ENCODE peak calls at places on chromosomes 11 and 22, in nine cellular contexts. E is spleen, I is stomach, U is transverse colon, P is Peyer's patch, B is HCT116, F is body of pancreas, M is ovary, Q is uterus. D is an unnamed sample. For H3K4me1, the result is how much of the 10 kb centered on the place peaks cover.

GRCh38 chr22:42788466-42788865 is 67.8 kb upstream of the A4GALT start:
- DNase-seq in E (no peak), I (no peak), U (no peak), P (no peak), B (no peak), F (no peak), M (no peak), Q (no peak), D (no peak)

GRCh38 chr22:46453006-46453828 is 84.2 kb downstream of the CELSR1 start:
- DNase-seq in E (no peak), I (peak), U (no peak), P (no peak), B (no peak), F (peak), M (no peak), Q (no peak), D (no peak)

GRCh38 chr11:96228472-96228871 is 114.5 kb downstream of the MAML2 start:
- DNase-seq in E (no peak), I (peak), U (peak), P (peak), B (peak), F (peak), M (peak), Q (peak), D (peak)

GRCh38 chr11:95849087-95849825 is 59.0 kb downstream of the CEP57 start:
- DNase-seq in E (no peak), I (peak), U (peak), P (peak), B (peak), F (peak), M (no peak), Q (peak), D (no peak)

GRCh38 chr11:6646040-6646439 is 9.6 kb downstream of the DCHS1 start:
- DNase-seq in E (peak), I (no peak), U (no peak), P (no peak), B (no peak), F (no peak), M (peak), Q (peak), D (no peak)

GRCh38 chr22:42688241-42688913 is 32.3 kb downstream of the A4GALT start:
- DNase-seq in E (no peak), I (peak), U (peak), P (peak), B (no peak), F (peak), M (peak), Q (peak), D (peak)

GRCh38 chr11:32723332-32723731 is 71.1 kb downstream of the CCDC73 start:
- DNase-seq in E (no peak), I (no peak), U (no peak), P (no peak), B (no peak), F (no peak), M (no peak), Q (no peak), D (no peak)

GRCh38 chr11:3052109-3052479 is 5.1 kb downstream of the CARS1 start:
- DNase-seq in E (no peak), I (no peak), U (no peak), P (no peak), B (no peak), F (no peak), M (peak), Q (no peak), D (no peak)

GRCh38 chr11:316031-316701 is 2.3 kb downstream of the IFITM1 start:
- DNase-seq in E (peak), I (no peak), U (no peak), P (peak), B (no peak), F (no peak), M (peak), Q (peak), D (peak)

GRCh38 chr22:31945478-31945815 is 1.1 kb downstream of the YWHAH start:
- DNase-seq in E (no peak), I (no peak), U (peak), P (no peak), B (no peak), F (peak), M (no peak), Q (no peak), D (no peak)

GRCh38 chr22:43427296-43428004 is 15.6 kb downstream of the MPPED1 start:
- DNase-seq in E (no peak), I (no peak), U (no peak), P (no peak), B (no peak), F (no peak), M (no peak), Q (no peak), D (no peak)

GRCh38 chr11:64226507-64227051 is 505 bp downstream of the NUDT22 start:
- DNase-seq in E (peak), I (peak), U (peak), P (peak), B (no peak), F (peak), M (no peak), Q (peak), D (peak)

GRCh38 chr11:32312865-32313403 is 122.4 kb downstream of the WT1 start:
- DNase-seq in E (no peak), I (no peak), U (peak), P (no peak), B (peak), F (peak), M (peak), Q (peak), D (no peak)

GRCh38 chr22:46382524-46382923 is 47.0 kb downstream of the TRMU start:
- DNase-seq in E (no peak), I (no peak), U (no peak), P (no peak), B (no peak), F (no peak), M (no peak), Q (no peak), D (no peak)

GRCh38 chr11:96303067-96303466 is 39.9 kb downstream of the MAML2 start:
- DNase-seq in E (no peak), I (no peak), U (no peak), P (no peak), B (no peak), F (no peak), M (no peak), Q (no peak), D (no peak)

GRCh38 chr11:110838808-110839207 is 126.6 kb upstream of the ARHGAP20 start:
- DNase-seq in E (no peak), I (no peak), U (no peak), P (no peak), B (no peak), F (no peak), M (no peak), Q (no peak), D (no peak)

GRCh38 chr11:72856551-72857342 is 42.5 kb downstream of the ATG16L2 start:
- DNase-seq in E (no peak), I (no peak), U (no peak), P (no peak), B (no peak), F (no peak), M (no peak), Q (no peak), D (no peak)

GRCh38 chr22:17939011-17939410 is 85.3 kb downstream of the MICAL3 start:
- DNase-seq in E (no peak), I (no peak), U (no peak), P (no peak), B (no peak), F (no peak), M (no peak), Q (no peak), D (peak)

GRCh38 chr22:38214248-38215056 is 12.7 kb downstream of the MAFF start:
- DNase-seq in E (peak), I (peak), U (peak), P (peak), B (no peak), F (peak), M (peak), Q (peak), D (no peak)

GRCh38 chr11:127106142-127106541 is 105.6 kb upstream of the KIRREL3 start:
- DNase-seq in E (no peak), I (no peak), U (no peak), P (no peak), B (no peak), F (peak), M (no peak), Q (no peak), D (no peak)

GRCh38 chr22:49331223-49331815 is 496.4 kb downstream of the BRD1 start:
- DNase-seq in E (peak), I (peak), U (peak), P (no peak), B (no peak), F (no peak), M (no peak), Q (no peak), D (peak)

GRCh38 chr22:39904864-39905263 is 4.0 kb downstream of the GRAP2 start:
- DNase-seq in E (no peak), I (no peak), U (no peak), P (no peak), B (no peak), F (no peak), M (no peak), Q (no peak), D (no peak)

GRCh38 chr11:123185326-123185725 is 9.7 kb downstream of the CLMP start:
- DNase-seq in E (no peak), I (no peak), U (no peak), P (no peak), B (no peak), F (no peak), M (no peak), Q (no peak), D (no peak)

GRCh38 chr11:13098067-13098466 is 89.0 kb downstream of the RASSF10 start:
- DNase-seq in E (no peak), I (no peak), U (no peak), P (no peak), B (no peak), F (no peak), M (no peak), Q (no peak), D (no peak)

GRCh38 chr11:103923473-103923931 is 112.9 kb upstream of the DDI1 start:
- DNase-seq in E (no peak), I (no peak), U (no peak), P (no peak), B (peak), F (no peak), M (no peak), Q (no peak), D (no peak)

GRCh38 chr11:48078661-48079060 is 98.3 kb downstream of the PTPRJ start:
- DNase-seq in E (no peak), I (no peak), U (no peak), P (no peak), B (no peak), F (no peak), M (no peak), Q (no peak), D (no peak)

GRCh38 chr11:24267015-24267414 is 229.8 kb upstream of the LUZP2 start:
- DNase-seq in E (no peak), I (no peak), U (no peak), P (no peak), B (no peak), F (peak), M (no peak), Q (no peak), D (no peak)

GRCh38 chr11:61507962-61508824 is at the start of gene LRRC10B:
- DNase-seq in E (no peak), I (no peak), U (peak), P (peak), B (peak), F (peak), M (no peak), Q (peak), D (no peak)

GRCh38 chr11:5258543-5259262 is 4.1 kb upstream of the HBG2 start:
- DNase-seq in E (no peak), I (no peak), U (no peak), P (no peak), B (no peak), F (no peak), M (no peak), Q (no peak), D (no peak)

GRCh38 chr22:42217019-42217751 is 53.3 kb downstream of the TCF20 start:
- DNase-seq in E (no peak), I (no peak), U (no peak), P (no peak), B (no peak), F (no peak), M (no peak), Q (no peak), D (no peak)

GRCh38 chr11:64253481-64253880 is 2.2 kb downstream of the PLCB3 start:
- DNase-seq in E (no peak), I (no peak), U (peak), P (no peak), B (no peak), F (no peak), M (no peak), Q (no peak), D (no peak)

GRCh38 chr11:71244116-71244815 is 8.1 kb downstream of the SHANK2 start:
- DNase-seq in E (peak), I (peak), U (no peak), P (peak), B (no peak), F (no peak), M (no peak), Q (no peak), D (peak)

GRCh38 chr11:124961972-124962609 is 8.1 kb downstream of the CCDC15 start:
- DNase-seq in E (no peak), I (no peak), U (no peak), P (no peak), B (peak), F (no peak), M (no peak), Q (no peak), D (no peak)

GRCh38 chr11:126452256-126452655 is 96.8 kb downstream of the ST3GAL4 start:
- DNase-seq in E (no peak), I (no peak), U (no peak), P (no peak), B (no peak), F (no peak), M (no peak), Q (no peak), D (no peak)

GRCh38 chr11:28566643-28567042 is 458.5 kb downstream of the METTL15 start:
- DNase-seq in E (peak), I (peak), U (peak), P (peak), B (peak), F (peak), M (peak), Q (peak), D (no peak)
- TF ChIP-seq POLR2A in E (no peak), I (no peak), U (no peak), P (no peak), B (no peak), F (no peak), M (peak), Q (no peak), D (no peak)

DNA sequence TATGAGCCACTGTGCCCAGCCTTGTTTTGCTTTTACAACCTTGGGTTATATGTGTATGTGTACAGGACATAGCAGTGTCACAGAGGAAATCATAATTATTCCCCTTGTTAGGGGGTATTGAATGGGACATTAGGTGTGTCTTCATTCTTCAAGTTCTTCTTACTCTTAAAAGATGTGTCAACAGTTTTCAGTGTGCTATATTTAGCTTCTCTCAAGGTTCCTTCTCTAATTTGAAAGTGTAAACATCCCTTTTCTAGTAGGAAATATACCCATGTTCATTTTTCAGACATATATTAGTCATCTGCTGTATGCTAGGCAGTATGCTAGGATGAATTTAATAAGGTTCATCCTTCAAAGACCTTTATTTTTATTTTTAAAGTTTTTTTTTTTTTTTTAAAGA is 17.1 kb downstream of the PCF11 start:
- DNase-seq in E (no peak), I (no peak), U (no peak), P (no peak), B (no peak), F (no peak), M (no peak), Q (no peak), D (no peak)
- H3K4me1 ChIP-seq in E (half or more), I (half or more), U (under half), P (under half), B (under half), F (half or more), M (under half), Q (under half), D (under half)

DNA sequence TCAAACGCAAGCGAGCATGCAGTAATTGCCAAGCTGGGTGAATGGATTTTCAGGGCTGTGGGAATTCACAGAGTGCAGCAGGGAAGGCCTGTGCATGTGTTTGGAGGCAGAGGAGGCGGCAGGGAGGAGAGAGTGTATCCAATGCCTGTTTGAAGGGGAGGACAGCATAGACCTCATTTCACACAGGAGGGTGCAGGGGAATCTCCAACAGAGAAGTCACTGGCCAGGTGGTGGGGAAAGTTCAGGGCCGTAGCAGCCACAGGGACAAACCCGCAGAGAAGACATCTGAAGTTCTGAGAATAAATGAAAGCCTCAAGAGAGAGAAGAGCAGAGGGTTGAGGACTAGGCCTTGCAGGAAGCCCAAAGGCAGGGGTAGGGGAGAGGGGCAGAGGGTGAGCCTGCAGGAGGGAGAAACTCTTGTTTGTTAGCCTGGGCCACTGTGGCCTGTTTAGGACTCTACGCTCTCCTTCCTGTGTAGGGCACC is 19.2 kb upstream of the KDM2A start:
- DNase-seq in E (no peak), I (no peak), U (no peak), P (no peak), B (no peak), F (no peak), M (no peak), Q (no peak), D (no peak)
- TF ChIP-seq POLR2A in E (no peak), I (no peak), U (no peak), P (no peak), B (no peak), F (no peak), M (no peak), Q (no peak), D (no peak)

GRCh38 chr22:25700996-25701815 is 40.8 kb upstream of the MYO18B start:
- DNase-seq in E (no peak), I (no peak), U (no peak), P (no peak), B (no peak), F (peak), M (no peak), Q (peak), D (no peak)
- H3K4me1 ChIP-seq in E (under half), I (under half), U (under half), P (under half), B (under half), F (under half), M (under half), Q (under half), D (under half)

DNA sequence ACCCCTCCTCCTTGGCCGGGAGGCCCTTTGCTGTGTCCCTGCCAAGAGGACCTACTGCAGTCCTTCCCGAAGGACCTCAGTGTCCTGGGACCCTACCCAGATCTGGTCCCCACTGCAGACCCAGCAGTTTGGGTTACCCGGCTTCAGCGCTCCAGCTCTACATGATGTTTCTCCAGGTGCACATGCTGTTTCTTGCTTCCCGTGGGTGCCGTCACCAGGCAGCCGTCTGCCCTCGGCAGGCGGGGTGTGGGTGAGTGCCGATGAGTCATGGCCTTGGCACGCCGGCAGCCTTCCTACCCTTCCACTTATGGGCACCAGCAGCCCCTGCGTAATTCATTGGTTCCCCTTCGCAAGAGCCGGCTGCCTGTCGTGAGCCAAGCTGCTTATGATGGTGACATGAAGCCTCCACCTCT is 101.8 kb downstream of the BCR start:
- DNase-seq in E (no peak), I (peak), U (peak), P (peak), B (peak), F (peak), M (peak), Q (peak), D (peak)
- TF ChIP-seq POLR2A in E (no peak), I (no peak), U (no peak), P (no peak), B (no peak), F (no peak), M (no peak), Q (no peak), D (no peak)

GRCh38 chr11:67423466-67423865 is 4.8 kb upstream of the RPS6KB2 start:
- DNase-seq in E (peak), I (no peak), U (no peak), P (no peak), B (no peak), F (no peak), M (no peak), Q (no peak), D (no peak)
- H3K4me1 ChIP-seq in E (under half), I (under half), U (under half), P (under half), B (under half), F (under half), M (under half), Q (under half), D (under half)

DNA sequence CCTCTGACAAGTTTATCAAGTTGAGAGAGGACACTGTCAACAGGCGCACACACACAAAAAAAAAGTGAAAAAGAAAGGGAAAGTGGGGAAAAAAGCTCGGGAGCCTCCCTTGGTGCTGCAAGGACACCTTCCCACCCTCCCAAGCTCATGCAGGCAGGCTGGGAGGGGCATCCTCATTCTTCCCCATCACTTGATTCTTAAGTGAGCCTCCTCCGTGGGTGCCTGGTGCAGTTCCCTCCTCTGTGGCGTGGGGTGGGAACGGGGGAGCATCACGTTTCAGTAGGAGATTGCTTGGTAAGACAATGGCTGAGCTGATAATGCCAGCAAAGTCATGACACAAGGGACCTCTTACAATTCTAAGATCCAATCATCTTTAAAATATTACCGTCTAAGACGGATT is 108.8 kb downstream of the NXPE2 start:
- DNase-seq in E (no peak), I (no peak), U (no peak), P (no peak), B (no peak), F (no peak), M (no peak), Q (no peak), D (no peak)
- TF ChIP-seq POLR2A in E (no peak), I (no peak), U (no peak), P (no peak), B (no peak), F (no peak), M (no peak), Q (no peak), D (no peak)

DNA sequence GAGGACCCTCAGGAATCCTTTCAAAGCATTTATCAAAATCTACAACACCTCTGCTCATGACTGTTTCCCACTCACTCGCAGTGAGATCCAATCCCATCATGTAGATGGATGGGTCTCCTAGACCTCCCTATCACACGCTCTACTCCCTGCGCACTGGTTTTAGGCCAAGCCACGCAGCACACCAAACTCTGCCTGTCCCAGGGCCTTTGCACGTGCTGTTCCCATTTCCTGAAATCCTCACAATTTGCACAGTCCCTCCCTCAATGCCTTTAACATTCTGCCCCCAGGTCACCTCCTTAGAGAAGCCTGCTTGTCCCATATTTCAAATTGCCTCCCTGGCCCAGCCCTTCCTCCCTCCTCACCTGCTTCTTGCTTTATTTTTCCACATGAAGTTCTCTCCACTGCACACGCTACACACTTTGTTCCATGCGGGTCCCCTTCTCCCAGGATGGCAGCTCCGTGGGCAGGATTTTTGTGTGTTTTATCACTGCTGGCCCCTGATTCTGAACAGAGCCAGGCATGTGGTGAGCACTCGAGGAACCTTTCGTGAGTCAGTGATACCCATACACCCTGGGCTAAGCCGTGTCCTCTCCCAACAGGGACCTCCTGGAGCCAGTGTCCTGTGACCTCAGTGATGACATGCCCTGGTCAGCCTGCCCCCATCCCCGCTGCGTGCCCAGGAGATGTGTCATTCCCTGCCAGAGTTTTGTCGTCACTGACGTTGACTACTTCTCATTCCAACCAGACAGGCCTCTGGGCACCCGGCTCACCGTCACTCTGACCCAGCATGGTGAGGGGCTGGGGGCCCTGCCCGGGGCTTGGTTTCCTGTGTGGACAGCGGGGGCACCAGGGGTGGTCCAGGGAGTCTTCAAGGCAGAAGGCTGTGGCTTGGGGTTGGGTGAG is 12.2 kb downstream of the CSF2RB start:
- DNase-seq in E (peak), I (no peak), U (no peak), P (no peak), B (no peak), F (no peak), M (no peak), Q (no peak), D (no peak)
- H3K4me1 ChIP-seq in E (under half), I (under half), U (under half), P (under half), B (under half), F (under half), M (under half), Q (under half), D (under half)